ENCODE peak calls at places on chromosomes 2 and 18, in four cellular contexts. O is upper lobe of right lung, G is spleen, Q is GM23248. T is an unnamed sample.

GRCh38 chr18:56067216-56067611 is 479.2 kb upstream of the TCF4 start:
- DNase-seq in G (no peak), Q (peak; percentile 23), O (no peak), T (peak; percentile 62)

GRCh38 chr18:38663682-38664081 is 1098.1 kb upstream of the CELF4 start:
- DNase-seq in O (no peak), G (no peak), Q (no peak), T (no peak)

GRCh38 chr2:127640082-127641072 is 5.6 kb upstream of the GPR17 start:
- DNase-seq in O (no peak), Q (peak; percentile 31), G (peak; percentile 93), T (no peak)

GRCh38 chr18:58061349-58061748 is 17.3 kb downstream of the NEDD4L start:
- DNase-seq in G (no peak), O (no peak), Q (no peak), T (no peak)

GRCh38 chr2:226661789-226662545 is 137.7 kb downstream of the IRS1 start:
- DNase-seq in G (no peak), Q (peak; percentile 94), O (no peak), T (peak; percentile 70)

GRCh38 chr2:229176136-229176535 is 95.0 kb downstream of the PID1 start:
- DNase-seq in Q (no peak), G (no peak), O (no peak), T (no peak)

GRCh38 chr2:48343571-48344440 is 186.1 kb upstream of the STON1 start:
- DNase-seq in G (no peak), Q (peak; percentile 85), O (no peak), T (peak; percentile 33)

GRCh38 chr2:233325814-233326213 is 18.2 kb downstream of the SAG start:
- DNase-seq in O (no peak), Q (no peak), G (peak; percentile 63), T (no peak)

GRCh38 chr2:30039101-30039500 is 107.7 kb upstream of the YPEL5 start:
- DNase-seq in G (no peak), Q (no peak), O (no peak), T (no peak)

GRCh38 chr18:13136689-13137040 is 81.9 kb upstream of the LDLRAD4 start:
- DNase-seq in O (peak; percentile 72), Q (peak; percentile 58), G (no peak), T (no peak)

GRCh38 chr2:39494784-39495251 is 57.7 kb upstream of the MAP4K3 start:
- DNase-seq in G (no peak), O (no peak), Q (peak; percentile 97), T (peak; percentile 96)

GRCh38 chr2:10561636-10562035 is 113.5 kb upstream of the ODC1 start:
- DNase-seq in G (no peak), O (no peak), Q (no peak), T (no peak)

GRCh38 chr2:111069722-111070121 is 51.0 kb upstream of the BCL2L11 start:
- DNase-seq in O (no peak), Q (no peak), G (no peak), T (no peak)

DNA sequence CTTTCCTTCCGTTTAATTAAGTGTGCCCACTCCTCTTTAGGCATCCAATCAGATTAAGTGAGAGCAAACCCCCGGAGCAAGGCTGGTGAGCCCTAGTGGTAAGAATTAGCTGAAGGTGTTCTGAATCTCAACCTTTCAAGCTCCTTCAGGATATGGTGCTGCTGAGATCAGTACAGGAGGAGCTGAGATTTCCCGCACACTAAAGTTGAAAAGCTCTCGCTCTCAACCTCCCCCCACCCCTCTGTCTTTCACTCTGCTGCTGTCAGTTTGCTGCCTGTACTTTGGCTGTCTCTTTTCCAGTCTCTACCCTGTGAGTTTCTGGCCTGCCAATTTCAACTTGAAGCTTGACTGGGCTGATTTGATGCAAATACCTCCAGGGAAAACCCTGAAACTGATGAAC is 15.7 kb downstream of the ZEB2 start:
- DNase-seq in G (no peak), O (no peak), Q (peak; percentile 24), T (no peak)
- H3K4me3 ChIP-seq in G (no peak overlapping the region), O (no peak overlapping the region), Q (no peak overlapping the region), T (no peak overlapping the region)

GRCh38 chr2:7811073-7811472 is 870.8 kb upstream of the ID2 start:
- DNase-seq in G (no peak), O (no peak), Q (no peak), T (no peak)
- H3K4me3 ChIP-seq in G (no peak overlapping the region), O (no peak overlapping the region), Q (no peak overlapping the region), T (no peak overlapping the region)

DNA sequence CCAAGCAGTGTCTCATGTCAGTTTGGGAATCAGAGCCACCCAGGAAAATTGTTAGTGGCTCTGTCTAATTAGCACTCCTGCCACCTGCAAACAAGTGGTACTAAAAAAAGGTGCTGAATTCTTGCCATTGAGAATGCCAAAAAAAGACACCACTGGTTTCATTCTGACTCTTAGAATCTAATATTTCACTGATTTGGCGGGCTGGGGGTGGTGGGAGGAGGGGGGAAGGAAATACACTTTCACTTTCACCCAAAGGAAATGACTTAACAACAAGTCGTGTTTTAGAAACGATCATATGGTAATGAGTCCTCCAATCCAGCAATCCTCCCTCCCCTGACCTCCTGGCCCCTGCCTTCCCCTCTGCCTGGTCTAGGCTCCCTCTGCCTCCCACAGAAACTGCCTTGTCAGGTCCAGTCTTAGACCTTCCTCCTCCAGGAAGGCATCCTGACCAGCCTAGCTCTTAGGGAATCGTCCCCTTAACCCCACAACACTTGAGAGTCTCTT is 4.4 kb upstream of the KLHL29 start:
- DNase-seq in O (no peak), Q (no peak), G (no peak), T (no peak)
- H3K4me3 ChIP-seq in O (peak overlapping the region; percentile 12), Q (no peak overlapping the region), G (no peak overlapping the region), T (no peak overlapping the region)

GRCh38 chr2:179049203-179049545 is 763 bp downstream of the CCDC141 start:
- DNase-seq in O (no peak), G (no peak), Q (no peak), T (no peak)

GRCh38 chr2:179051250-179051649 is 1.3 kb upstream of the CCDC141 start:
- DNase-seq in Q (no peak), G (no peak), O (no peak), T (no peak)

GRCh38 chr2:179044500-179044899 is 5.4 kb downstream of the CCDC141 start:
- DNase-seq in Q (no peak), G (no peak), O (no peak), T (no peak)

GRCh38 chr2:179050735-179051134 is 798 bp upstream of the CCDC141 start:
- DNase-seq in G (no peak), Q (no peak), O (no peak), T (no peak)

DNA sequence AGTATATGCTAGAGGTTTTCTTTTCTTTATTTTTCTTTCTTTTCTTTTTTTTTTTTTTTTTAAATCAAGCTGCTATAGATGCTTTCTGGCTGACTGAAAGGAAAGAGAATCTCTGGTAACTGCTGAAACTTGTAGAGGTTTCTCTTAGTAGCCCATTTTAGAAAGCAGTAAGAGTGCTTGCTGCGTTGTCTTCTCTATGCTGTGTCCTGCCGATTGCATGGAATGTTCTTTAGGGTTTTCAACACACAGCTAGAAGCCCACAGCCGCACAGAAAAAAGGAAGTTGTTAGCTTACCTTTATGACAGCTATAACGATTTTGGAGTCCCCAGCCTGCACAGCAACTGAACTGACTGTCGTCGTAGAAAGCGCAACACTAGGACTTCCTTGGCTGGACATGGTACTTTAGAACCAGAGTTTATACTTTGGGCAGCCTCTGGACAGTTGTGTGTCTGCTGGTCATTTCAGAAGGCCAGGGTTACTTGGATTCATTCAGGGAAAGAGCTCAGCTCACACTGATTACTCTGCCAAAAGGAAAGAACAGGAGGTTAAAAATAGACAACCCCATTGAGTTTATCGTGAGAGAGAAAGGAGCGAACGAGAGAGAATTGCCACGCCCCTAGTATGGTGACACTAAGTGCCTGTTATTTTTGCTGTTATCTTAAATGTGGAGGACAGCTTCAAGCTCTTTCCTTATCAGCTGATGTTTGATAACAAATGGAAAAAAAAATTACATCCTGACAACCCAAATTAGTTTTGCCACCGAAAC is at the start of gene CCDC141:
- DNase-seq in O (no peak), G (no peak), Q (no peak), T (no peak)
- H3K4me3 ChIP-seq in O (peak within 1 kb of the TSS; percentile 42), G (no peak within 1 kb of the TSS), Q (no peak within 1 kb of the TSS), T (no peak within 1 kb of the TSS)

GRCh38 chr2:99706734-99707133 is 216.9 kb upstream of the REV1 start:
- DNase-seq in O (no peak), G (no peak), Q (peak; percentile 12), T (no peak)
- H3K4me3 ChIP-seq in O (no peak overlapping the region), G (no peak overlapping the region), Q (peak overlapping the region; percentile 5), T (no peak overlapping the region)

GRCh38 chr2:150484461-150484931 is 3.0 kb downstream of the RND3 start:
- DNase-seq in G (no peak), O (no peak), Q (peak; percentile 55), T (no peak)

GRCh38 chr2:150484006-150484405 is 3.5 kb downstream of the RND3 start:
- DNase-seq in G (no peak), Q (peak; percentile 63), O (no peak), T (no peak)

GRCh38 chr2:150482111-150482510 is 5.4 kb downstream of the RND3 start:
- DNase-seq in G (no peak), Q (no peak), O (no peak), T (no peak)

GRCh38 chr2:150482667-150483260 is 4.7 kb downstream of the RND3 start:
- DNase-seq in Q (no peak), G (no peak), O (no peak), T (no peak)

DNA sequence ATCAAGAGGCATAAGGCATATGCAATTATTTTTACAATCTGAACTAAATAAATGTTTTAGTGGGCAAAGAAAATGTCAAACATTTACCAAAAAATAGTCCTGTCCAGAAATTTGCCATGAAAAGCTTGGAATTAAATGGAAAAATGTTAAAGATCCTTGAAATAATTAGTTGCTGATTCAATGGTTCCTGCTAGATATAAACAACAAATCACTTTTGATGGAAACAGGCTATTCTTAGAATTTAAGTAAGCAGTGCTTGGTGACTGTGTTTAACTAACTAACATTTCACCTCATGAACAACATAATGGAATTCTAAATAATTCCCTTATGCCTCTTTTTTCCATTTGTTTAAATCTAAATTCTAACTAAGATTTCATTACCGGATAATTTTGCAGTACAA is 3.9 kb downstream of the RND3 start:
- DNase-seq in Q (no peak), O (no peak), G (no peak), T (no peak)
- H3K4me3 ChIP-seq in Q (peak overlapping the region; percentile 92), O (peak overlapping the region; percentile 68), G (no peak overlapping the region), T (peak overlapping the region; percentile 98)

GRCh38 chr18:63975632-63976031 is 5.8 kb downstream of the SERPINB8 start:
- DNase-seq in O (no peak), Q (no peak), G (no peak), T (no peak)

GRCh38 chr18:63970803-63971191 is 916 bp downstream of the SERPINB8 start:
- DNase-seq in G (peak; percentile 84), Q (peak; percentile 77), O (peak; percentile 83), T (no peak)

GRCh38 chr18:63969965-63970802 is at the start of gene SERPINB8:
- DNase-seq in Q (peak; percentile 98), G (peak; percentile 94), O (peak; percentile 97), T (peak; percentile 80)

GRCh38 chr18:63974991-63975390 is 5.1 kb downstream of the SERPINB8 start:
- DNase-seq in Q (peak; percentile 71), G (no peak), O (no peak), T (no peak)

DNA sequence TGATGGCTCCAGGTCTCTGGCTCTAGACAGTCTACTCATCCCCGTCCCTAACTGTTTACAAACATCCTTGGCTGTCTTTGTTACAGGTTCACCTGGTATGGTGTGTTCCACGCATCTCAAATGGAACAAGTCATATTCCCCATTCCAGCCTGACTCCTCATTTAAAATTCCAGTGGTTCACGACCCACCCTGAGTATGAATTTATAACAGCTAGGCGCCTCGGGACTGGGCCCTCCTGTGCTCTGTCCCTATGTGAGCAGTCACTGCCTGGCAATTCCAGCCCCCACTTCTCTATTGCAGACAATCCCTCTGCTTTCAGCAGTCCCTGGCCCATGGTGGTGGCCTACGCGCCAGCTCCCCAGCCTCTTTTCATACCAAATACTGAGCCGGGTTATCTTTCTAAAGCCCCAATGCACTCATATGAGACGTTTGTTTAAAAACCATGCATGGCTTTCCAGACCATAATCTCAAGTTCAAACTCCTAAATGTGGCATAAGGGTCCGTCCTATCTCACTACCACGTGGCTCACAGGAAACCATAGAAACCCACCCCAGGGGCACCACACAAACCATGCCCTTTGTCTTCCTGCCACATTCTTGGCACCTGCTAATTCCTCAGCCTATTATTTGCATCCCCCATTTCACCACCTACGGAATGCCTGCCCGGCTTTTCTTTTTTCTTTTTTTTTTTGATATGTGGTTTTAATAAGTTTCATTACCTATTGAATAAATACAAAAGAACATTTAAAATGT is 1.6 kb downstream of the SERPINB8 start:
- DNase-seq in O (no peak), G (no peak), Q (peak; percentile 17), T (no peak)
- H3K4me3 ChIP-seq in O (peak overlapping the region; percentile 92), G (no peak overlapping the region), Q (peak overlapping the region; percentile 82), T (peak overlapping the region; percentile 80)